ENCODE peak calls at places on chromosomes 12 and 14, in four cellular contexts. M is heart left ventricle, X is suprapubic skin, O is adrenal gland. G is an unnamed sample.

GRCh38 chr12:118430516-118430915 is 54.2 kb downstream of the SUDS3 start:
- DNase-seq in X (no peak), O (no peak), M (no peak), G (no peak)

GRCh38 chr12:72723732-72724131 is 451.6 kb downstream of the TRHDE start:
- DNase-seq in X (no peak), O (no peak), M (no peak), G (no peak)

GRCh38 chr12:30909721-30910350 is 16.7 kb upstream of the TSPAN11 start:
- DNase-seq in O (no peak), M (no peak), X (no peak), G (no peak)

GRCh38 chr12:110304061-110304551 is 23.1 kb downstream of the ATP2A2 start:
- DNase-seq in M (no peak), O (no peak), X (no peak), G (no peak)

GRCh38 chr12:23906329-23906728 is 43.1 kb downstream of the SOX5 start:
- DNase-seq in X (no peak), M (no peak), O (no peak), G (no peak)

GRCh38 chr12:50564240-50564947 is 59.6 kb downstream of the DIP2B start:
- DNase-seq in M (no peak), O (no peak), X (no peak), G (peak; percentile 39)

GRCh38 chr12:99736760-99737159 is 89.2 kb downstream of the GARIN6 start:
- DNase-seq in O (no peak), X (no peak), M (no peak), G (no peak)

GRCh38 chr12:38905480-38906351 is at the start of gene CPNE8:
- DNase-seq in O (peak; percentile 90), X (peak; percentile 96), M (peak; percentile 86), G (peak; percentile 52)

GRCh38 chr14:45610303-45610702 is 357.3 kb upstream of the MIS18BP1 start:
- DNase-seq in O (no peak), M (no peak), X (no peak), G (no peak)

GRCh38 chr14:61973981-61974380 is 211.8 kb downstream of the SNAPC1 start:
- DNase-seq in X (no peak), M (no peak), O (no peak), G (no peak)

GRCh38 chr14:105086833-105087307 is 21.6 kb upstream of the GPR132 start:
- DNase-seq in M (peak; percentile 78), X (peak; percentile 82), O (peak; percentile 79), G (peak; percentile 67)

GRCh38 chr14:32230695-32231280 is 27.7 kb upstream of the RNU6-8 start:
- DNase-seq in O (peak; percentile 5), M (no peak), X (no peak), G (no peak)

GRCh38 chr12:127480775-127481314 is 786.1 kb upstream of the TMEM132C start:
- DNase-seq in X (no peak), M (no peak), O (no peak), G (no peak)

GRCh38 chr12:99029502-99030271 is 384.6 kb downstream of the APAF1 start:
- DNase-seq in O (peak; percentile 78), X (no peak), M (no peak), G (no peak)

GRCh38 chr14:102544034-102544744 is 34.6 kb upstream of the ANKRD9 start:
- DNase-seq in O (no peak), M (no peak), X (no peak), G (no peak)

GRCh38 chr14:65808390-65808789 is 395.9 kb downstream of the FUT8 start:
- DNase-seq in X (no peak), O (no peak), M (no peak), G (no peak)

GRCh38 chr12:30979371-30980259 is 53.1 kb downstream of the TSPAN11 start:
- DNase-seq in M (no peak), O (no peak), X (no peak), G (no peak)

GRCh38 chr12:104171785-104172563 is 34.0 kb upstream of the NFYB start:
- DNase-seq in M (no peak), O (no peak), X (no peak), G (no peak)

GRCh38 chr12:58841058-58841798 is 79.1 kb downstream of the LRIG3 start:
- DNase-seq in X (no peak), M (no peak), O (no peak), G (no peak)

GRCh38 chr14:59511916-59512530 is 27.7 kb downstream of the JKAMP start:
- DNase-seq in O (no peak), M (no peak), X (no peak), G (peak; percentile 7)

GRCh38 chr14:93889739-93890138 is 37.4 kb upstream of the FAM181A start:
- DNase-seq in O (no peak), X (no peak), M (no peak), G (no peak)

GRCh38 chr12:116236148-116236731 is 41.3 kb downstream of the MED13L start:
- DNase-seq in M (peak; percentile 50), O (peak; percentile 61), X (no peak), G (peak; percentile 80)

GRCh38 chr12:122081697-122082221 is 3.2 kb downstream of the MLXIP start:
- DNase-seq in M (peak; percentile 72), X (peak; percentile 60), O (peak; percentile 33), G (peak; percentile 67)

GRCh38 chr12:77047341-77048202 is 17.8 kb downstream of the E2F7 start:
- DNase-seq in O (no peak), M (no peak), X (no peak), G (no peak)

GRCh38 chr12:113453330-113453729 is 18.3 kb downstream of the LHX5 start:
- DNase-seq in M (no peak), X (no peak), O (no peak), G (no peak)

GRCh38 chr14:49950275-49951250 is 57.7 kb downstream of the ARF6 start:
- DNase-seq in X (peak; percentile 84), M (no peak), O (no peak), G (no peak)

GRCh38 chr12:84497819-84498218 is 414.8 kb downstream of the SLC6A15 start:
- DNase-seq in O (no peak), M (no peak), X (no peak), G (no peak)

GRCh38 chr12:27583057-27583797 is 59.2 kb downstream of the PPFIBP1 start:
- DNase-seq in M (peak; percentile 43), O (peak; percentile 40), X (no peak), G (no peak)

GRCh38 chr14:37024166-37024565 is 148.2 kb downstream of the SLC25A21 start:
- DNase-seq in O (no peak), M (no peak), X (no peak), G (peak; percentile 50)

GRCh38 chr14:55323910-55324309 is 52.7 kb downstream of the FBXO34 start:
- DNase-seq in M (no peak), O (no peak), X (no peak), G (peak; percentile 39)

GRCh38 chr14:94077823-94078222 is 3.2 kb downstream of the DDX24 start:
- DNase-seq in X (no peak), O (no peak), M (no peak), G (no peak)

GRCh38 chr12:39417916-39418315 is 25.0 kb downstream of the KIF21A start:
- DNase-seq in X (no peak), M (no peak), O (no peak), G (no peak)

GRCh38 chr12:42744539-42745156 is 155.1 kb upstream of the PRICKLE1 start:
- DNase-seq in M (no peak), X (no peak), O (no peak), G (no peak)

GRCh38 chr12:111827916-111828315 is 14.1 kb upstream of the MAPKAPK5 start:
- DNase-seq in O (no peak), M (no peak), X (no peak), G (no peak)

GRCh38 chr12:123748661-123749060 is 13.4 kb upstream of the DNAH10 start:
- DNase-seq in M (no peak), O (no peak), X (no peak), G (no peak)

GRCh38 chr12:55142896-55143870 is 17.0 kb downstream of the OR9K2 start:
- DNase-seq in M (peak; percentile 13), O (peak; percentile 56), X (no peak), G (peak; percentile 67)

GRCh38 chr12:112851024-112851777 is 55.6 kb upstream of the OAS1 start:
- DNase-seq in O (no peak), M (no peak), X (no peak), G (no peak)

GRCh38 chr12:104011265-104011664 is 38.7 kb downstream of the GLT8D2 start:
- DNase-seq in O (no peak), M (no peak), X (no peak), G (no peak)

GRCh38 chr14:70416717-70417349 is at the start of gene SYNJ2BP:
- DNase-seq in O (peak; percentile 75), M (peak; percentile 75), X (peak; percentile 63), G (no peak)

GRCh38 chr12:130166306-130166705 is 4.0 kb downstream of the FZD10 start:
- DNase-seq in O (no peak), M (no peak), X (no peak), G (no peak)
- TF ChIP-seq POLR2A in O (no peak), M (no peak), X (no peak), G (no peak)

GRCh38 chr12:120216742-120217595 is 16.1 kb upstream of the RPLP0 start:
- DNase-seq in O (no peak), X (no peak), M (no peak), G (no peak)
- TF ChIP-seq POLR2A in O (no peak), X (no peak), M (no peak), G (no peak)

DNA sequence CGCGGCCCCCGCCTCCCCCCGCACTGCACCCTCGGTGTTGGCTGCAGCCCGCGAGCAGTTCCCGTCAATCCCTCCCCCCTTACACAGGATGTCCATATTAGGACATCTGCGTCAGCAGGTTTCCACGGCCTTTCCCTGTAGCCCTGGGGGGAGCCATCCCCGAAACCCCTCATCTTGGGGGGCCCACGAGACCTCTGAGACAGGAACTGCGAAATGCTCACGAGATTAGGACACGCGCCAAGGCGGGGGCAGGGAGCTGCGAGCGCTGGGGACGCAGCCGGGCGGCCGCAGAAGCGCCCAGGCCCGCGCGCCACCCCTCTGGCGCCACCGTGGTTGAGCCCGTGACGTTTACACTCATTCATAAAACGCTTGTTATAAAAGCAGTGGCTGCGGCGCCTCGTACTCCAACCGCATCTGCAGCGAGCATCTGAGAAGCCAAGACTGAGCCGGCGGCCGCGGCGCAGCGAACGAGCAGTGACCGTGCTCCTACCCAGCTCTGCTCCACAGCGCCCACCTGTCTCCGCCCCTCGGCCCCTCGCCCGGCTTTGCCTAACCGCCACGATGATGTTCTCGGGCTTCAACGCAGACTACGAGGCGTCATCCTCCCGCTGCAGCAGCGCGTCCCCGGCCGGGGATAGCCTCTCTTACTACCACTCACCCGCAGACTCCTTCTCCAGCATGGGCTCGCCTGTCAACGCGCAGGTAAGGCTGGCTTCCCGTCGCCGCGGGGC is at the start of gene FOS:
- DNase-seq in O (peak; percentile 96), X (peak; percentile 97), M (peak; percentile 95), G (peak; percentile 94)
- TF ChIP-seq POLR2A in O (peak; percentile 99), X (peak; percentile 100), M (peak; percentile 85), G (peak; percentile 99)

DNA sequence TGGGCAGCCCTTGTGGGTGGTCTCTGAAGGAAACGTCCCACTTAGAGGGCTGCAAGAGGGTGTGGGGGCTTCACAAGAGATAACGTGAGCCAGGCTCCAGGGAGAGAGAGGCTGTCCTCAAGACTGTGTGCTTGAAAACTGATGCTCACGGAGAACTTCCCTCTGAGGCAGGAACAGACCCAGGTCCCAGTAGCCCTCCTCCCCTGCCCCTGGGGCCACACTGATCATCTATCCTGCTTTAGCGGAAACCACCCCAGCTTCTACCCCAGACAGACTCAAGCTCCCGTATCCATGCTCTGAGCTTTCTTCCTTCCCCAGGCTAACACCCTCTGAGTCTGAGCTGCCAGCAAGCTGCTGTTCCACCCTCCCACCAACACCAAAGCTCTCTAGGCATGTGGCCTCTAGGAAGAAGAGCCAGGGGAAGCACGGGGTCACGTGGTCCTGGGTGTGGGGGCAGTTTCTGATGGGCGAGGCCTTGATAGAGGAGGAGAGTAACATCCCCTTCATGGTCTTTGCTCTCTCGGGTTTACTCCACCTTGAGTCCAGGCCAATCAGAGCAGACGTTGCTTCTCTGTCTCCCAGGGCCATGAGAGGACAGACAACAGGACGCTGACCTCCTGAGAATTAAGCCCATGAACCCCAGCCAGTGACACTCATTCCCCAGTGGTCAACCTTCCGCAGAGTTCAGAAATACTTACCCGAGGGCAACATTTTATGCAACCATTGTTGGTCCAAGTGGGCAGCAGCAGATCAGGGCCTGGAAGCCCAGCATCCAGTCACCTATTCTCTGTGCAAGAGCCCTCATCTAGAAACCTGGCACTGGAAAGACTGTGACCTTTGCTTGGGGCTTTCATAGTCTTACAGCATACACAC is 1.3 kb downstream of the PCK2 start:
- DNase-seq in O (peak; percentile 30), M (peak; percentile 40), X (peak; percentile 81), G (peak; percentile 93)
- TF ChIP-seq POLR2A in O (no peak), M (no peak), X (no peak), G (peak; percentile 98)

G was measured in erythroblast.